ENCODE peak calls at places on chromosomes 4 and X, in four cellular contexts. T is neural progenitor cell; P is PC-3; D is CD8-positive, alpha-beta T cell. E is an unnamed sample.

GRCh38 chr4:168580228-168580627 is 83.4 kb downstream of the PALLD start:
- DNase-seq in T (no peak), P (no peak), D (no peak), E (no peak)

GRCh38 chr4:53040459-53040815 is 178.3 kb downstream of the RASL11B start:
- DNase-seq in T (no peak), P (no peak), D (no peak), E (no peak)

GRCh38 chr4:32189130-32189529 is 1469.0 kb downstream of the PCDH7 start:
- DNase-seq in T (no peak), P (no peak), D (no peak), E (no peak)

GRCh38 chr4:54539500-54540029 is 118.2 kb upstream of the KIT start:
- DNase-seq in T (peak), P (no peak), D (no peak), E (no peak)

GRCh38 chr4:141686146-141686775 is 49.9 kb downstream of the IL15 start:
- DNase-seq in T (no peak), P (peak), D (no peak), E (no peak)

GRCh38 chr4:152408514-152409327 is 127.2 kb downstream of the FBXW7 start:
- DNase-seq in T (peak), P (peak), D (no peak), E (peak)

GRCh38 chr4:165720411-165721082 is 152.5 kb upstream of the TLL1 start:
- DNase-seq in T (no peak), P (no peak), D (no peak), E (no peak)

GRCh38 chrX:76802698-76803097 is 375.2 kb downstream of the MAGEE1 start:
- DNase-seq in T (no peak), P (peak), D (no peak), E (no peak)

GRCh38 chr4:168608771-168609170 is 111.9 kb downstream of the PALLD start:
- DNase-seq in T (no peak), P (no peak), D (no peak), E (no peak)

GRCh38 chr4:81369898-81370297 is 101.8 kb downstream of the RASGEF1B start:
- DNase-seq in T (no peak), P (peak), D (no peak), E (no peak)

GRCh38 chr4:52915730-52916129 is 53.6 kb downstream of the RASL11B start:
- DNase-seq in T (no peak), P (no peak), D (no peak), E (no peak)

GRCh38 chr4:38275331-38275821 is 315.2 kb downstream of the PTTG2 start:
- DNase-seq in T (no peak), P (peak), D (no peak), E (no peak)

GRCh38 chr4:12359420-12359819 is 930.7 kb upstream of the HS3ST1 start:
- DNase-seq in T (peak), P (no peak), D (no peak), E (no peak)

GRCh38 chrX:21865436-21865835 is 9.6 kb downstream of the YY2 start:
- DNase-seq in T (no peak), P (no peak), D (no peak), E (no peak)

GRCh38 chrX:318068-318738 is 393 bp downstream of the GTPBP6 start:
- DNase-seq in T (peak), P (peak), D (peak), E (peak)

DNA sequence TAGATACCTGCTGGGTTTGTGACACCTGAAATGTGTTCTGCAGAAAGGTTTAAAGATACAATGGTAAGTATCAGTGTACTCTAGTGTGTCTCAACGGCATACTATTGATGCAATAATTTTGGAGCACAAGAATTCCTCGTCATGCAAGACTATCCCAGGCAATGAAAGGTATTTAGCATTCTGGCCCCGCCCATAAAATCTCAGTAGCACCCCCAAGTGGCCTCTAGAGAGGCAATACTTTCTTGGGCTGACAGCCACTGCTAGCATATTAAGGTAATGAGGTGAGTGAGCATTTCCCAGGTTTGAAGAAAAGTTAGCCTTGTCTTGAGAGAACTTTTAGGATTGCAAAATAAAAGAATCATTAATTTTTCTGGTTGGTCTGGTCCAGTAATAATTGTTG is 24.0 kb downstream of the TAB3 start:
- DNase-seq in T (peak), P (peak), D (no peak), E (no peak)
- TF ChIP-seq CTCF in T (peak), P (peak), D (no peak), E (peak)

DNA sequence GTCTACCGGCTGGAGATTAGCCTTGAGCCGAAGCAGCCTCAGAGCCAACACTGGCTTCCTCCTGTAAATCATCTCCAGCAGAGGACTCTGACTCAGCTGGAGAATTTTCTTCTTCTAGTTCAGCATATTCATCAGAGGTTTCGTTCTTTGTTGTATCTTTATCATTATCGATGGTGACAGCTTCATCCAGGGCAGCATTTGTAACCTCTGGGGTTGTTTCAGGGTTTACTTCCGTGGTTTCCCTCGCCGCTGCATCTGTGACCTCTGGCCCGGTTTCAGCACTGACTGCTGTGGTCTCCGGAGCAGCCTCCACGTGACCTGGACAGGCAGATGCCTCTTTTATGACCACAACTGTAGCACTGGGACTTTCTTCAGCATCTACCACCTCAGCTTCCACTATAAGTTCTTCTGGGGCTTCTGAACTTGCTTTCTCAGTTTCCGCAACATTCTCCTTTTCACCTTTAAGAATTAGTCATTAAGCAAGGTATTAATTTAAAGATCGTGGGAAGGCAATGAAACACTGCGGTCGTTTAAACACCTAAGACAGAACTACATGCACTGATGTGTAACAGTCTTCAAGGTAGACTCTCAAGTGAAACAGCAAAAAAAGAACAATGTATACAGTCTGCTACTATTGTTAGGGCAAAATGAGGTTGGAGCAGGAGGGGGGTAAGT is 13.3 kb downstream of the MGARP start:
- DNase-seq in T (peak), P (no peak), D (peak), E (peak)
- H3K4me3 ChIP-seq in T (no peak), P (no peak), D (peak), E (peak)

GRCh38 chr4:41379230-41379629 is 122.5 kb downstream of the UCHL1 start:
- DNase-seq in T (no peak), P (no peak), D (no peak), E (no peak)

GRCh38 chr4:41373221-41373620 is 116.5 kb downstream of the UCHL1 start:
- DNase-seq in T (no peak), P (no peak), D (no peak), E (no peak)

GRCh38 chr4:41380758-41381157 is 124.0 kb downstream of the UCHL1 start:
- DNase-seq in T (no peak), P (no peak), D (no peak), E (no peak)

GRCh38 chr4:41377196-41377595 is 120.5 kb downstream of the UCHL1 start:
- DNase-seq in T (no peak), P (no peak), D (no peak), E (no peak)

DNA sequence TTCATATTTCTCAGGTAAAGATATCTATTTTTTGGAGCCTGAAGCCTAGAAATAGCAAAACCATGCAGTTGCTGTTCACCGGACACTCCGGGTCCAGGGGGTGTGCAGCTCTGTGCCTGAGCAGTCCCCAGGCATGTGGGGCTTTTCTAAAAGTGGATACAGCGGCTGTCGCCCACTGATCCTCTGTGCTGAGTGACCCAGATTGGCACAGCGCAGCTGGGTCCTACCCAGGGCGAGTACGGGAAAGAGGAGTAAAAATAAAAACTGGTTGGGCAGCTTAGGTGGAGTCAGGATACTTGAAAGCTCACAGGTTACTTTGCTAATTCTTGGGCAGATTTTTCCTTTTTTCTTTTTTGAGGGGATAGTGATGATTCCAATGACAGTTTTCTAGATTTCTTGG is 118.8 kb downstream of the UCHL1 start:
- DNase-seq in T (no peak), P (peak), D (no peak), E (no peak)
- TF ChIP-seq CTCF in T (no peak), P (no peak), D (no peak), E (no peak)

GRCh38 chrX:39063702-39064101 is 262.4 kb downstream of the MID1IP1 start:
- DNase-seq in T (no peak), P (no peak), D (no peak), E (no peak)

GRCh38 chrX:39070009-39070408 is 268.8 kb downstream of the MID1IP1 start:
- DNase-seq in T (no peak), P (no peak), D (no peak), E (no peak)

GRCh38 chrX:39067866-39068265 is 266.6 kb downstream of the MID1IP1 start:
- DNase-seq in T (no peak), P (no peak), D (no peak), E (no peak)

GRCh38 chrX:39063037-39063436 is 261.8 kb downstream of the MID1IP1 start:
- DNase-seq in T (no peak), P (peak), D (no peak), E (no peak)

DNA sequence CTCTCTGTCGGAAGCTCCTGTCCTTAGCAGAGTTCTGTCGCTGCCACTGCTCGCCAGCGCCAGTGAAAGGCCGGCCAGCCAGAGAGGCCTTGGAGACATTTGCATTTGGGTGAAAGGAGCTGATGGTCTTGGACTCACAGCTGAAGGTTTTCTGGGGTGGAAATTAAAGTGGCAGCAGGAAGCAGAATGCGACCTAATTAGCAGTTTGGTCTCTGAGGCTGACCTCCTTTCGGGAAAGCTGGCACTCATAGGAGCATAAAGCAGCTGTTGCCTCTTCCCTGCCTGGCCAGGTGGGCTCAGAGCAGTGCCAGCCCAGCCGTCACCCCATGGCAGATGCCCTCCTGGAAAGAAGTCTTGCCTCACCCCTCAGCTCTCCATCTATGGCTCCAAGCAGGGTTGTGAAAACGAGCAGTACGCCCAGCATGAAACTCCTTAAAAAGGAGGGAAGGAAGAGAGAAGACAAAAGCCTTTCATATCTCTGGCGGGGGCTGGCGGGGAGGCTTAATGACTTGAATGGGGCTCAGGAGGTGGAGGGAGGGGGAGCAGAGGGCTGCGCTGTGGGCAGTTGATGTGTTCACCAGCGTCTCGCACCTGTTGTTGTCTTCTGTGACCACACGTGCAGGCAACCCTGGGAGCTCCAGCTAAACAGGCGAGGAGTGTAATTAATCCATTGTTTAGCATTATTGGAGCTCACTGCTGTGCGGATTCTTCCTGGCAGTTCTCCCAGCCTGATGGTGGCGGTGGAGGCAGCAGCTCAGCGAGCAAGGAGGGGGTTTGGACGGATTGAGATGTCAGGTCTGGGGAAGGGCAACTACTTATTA is 264.0 kb downstream of the MID1IP1 start:
- DNase-seq in T (peak), P (no peak), D (no peak), E (no peak)
- H3K4me3 ChIP-seq in T (peak), P (no peak), D (no peak), E (no peak)

DNA sequence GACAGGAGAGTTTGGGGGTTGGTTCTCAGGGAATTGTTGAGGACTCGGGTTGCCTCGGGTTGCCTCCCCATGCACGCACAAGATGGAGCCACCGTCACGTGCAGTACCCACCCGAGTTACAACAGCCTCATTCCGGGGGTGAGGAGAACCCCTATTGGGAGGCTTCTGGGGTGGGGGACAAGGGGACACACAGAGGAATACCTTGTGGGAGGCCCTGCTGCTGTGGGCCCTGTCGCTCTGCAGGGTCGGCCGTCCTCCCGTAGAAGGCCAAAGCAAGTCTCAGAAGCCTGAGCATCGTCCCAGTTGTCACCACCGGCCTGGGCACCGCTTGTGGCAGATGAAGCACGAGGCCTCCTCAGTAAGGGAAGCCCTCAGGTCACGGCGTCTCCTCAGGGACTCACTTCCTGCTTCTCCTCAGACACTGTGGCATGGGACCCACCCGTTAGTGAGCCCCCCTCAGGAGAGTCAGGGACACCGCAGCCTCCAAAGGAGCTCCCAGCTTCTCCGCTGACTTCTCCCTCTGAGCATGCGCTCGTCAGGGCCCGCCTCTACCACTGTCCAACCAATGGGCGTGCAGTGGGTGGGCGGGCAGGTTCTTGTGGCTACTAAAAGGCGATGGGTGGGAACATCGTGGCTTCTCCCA is at the start of gene CT55:
- DNase-seq in T (no peak), P (no peak), D (no peak), E (no peak)
- TF ChIP-seq CTCF in T (no peak), P (no peak), D (no peak), E (no peak)

GRCh38 chr4:26048962-26049361 is 134.9 kb downstream of the SMIM20 start:
- DNase-seq in T (no peak), P (no peak), D (no peak), E (no peak)
- H3K4me3 ChIP-seq in T (no peak), P (no peak), D (no peak), E (no peak)

E was measured in GM12864.